ENCODE peak calls at places on chromosomes 2 and 18, in nine cellular contexts. Q is heart left ventricle, B is non-pigmented ciliary epithelial cell, J is HTR-8/SVneo, T is posterior cingulate gyrus, A is RPMI8226, L is astrocyte of the spinal cord, I is AG09309, K is amniotic stem cell. R is an unnamed sample.

GRCh38 chr2:152298754-152299153 is 36.2 kb upstream of the FMNL2 start:
- DNase-seq in T (no peak), J (no peak), K (no peak), A (no peak), L (peak; percentile 32), I (no peak), Q (no peak), B (no peak), R (no peak)

GRCh38 chr2:223041527-223042109 is 10.4 kb upstream of the KCNE4 start:
- DNase-seq in A (no peak), Q (peak; percentile 68), J (peak; percentile 87), B (peak; percentile 84), K (peak; percentile 90), I (peak; percentile 95), L (peak; percentile 96), T (no peak), R (peak; percentile 95)

GRCh38 chr2:50116096-50116495 is 915.8 kb downstream of the NRXN1 start:
- DNase-seq in T (no peak), Q (no peak), J (no peak), L (no peak), K (no peak), A (no peak), B (no peak), I (no peak), R (no peak)

GRCh38 chr2:33108483-33109443 is 162.0 kb downstream of the LTBP1 start:
- DNase-seq in L (peak; percentile 23), K (no peak), T (no peak), B (no peak), Q (peak; percentile 15), J (no peak), I (no peak), A (no peak), R (peak; percentile 67)

GRCh38 chr2:218260742-218261423 is at the start of gene GPBAR1:
- DNase-seq in B (no peak), I (no peak), J (no peak), T (no peak), A (no peak), L (no peak), Q (no peak), K (no peak), R (no peak)

GRCh38 chr2:35228584-35228983 is 1127.0 kb upstream of the CRIM1 start:
- DNase-seq in K (no peak), I (no peak), B (no peak), T (no peak), J (no peak), L (no peak), A (no peak), Q (no peak), R (no peak)

GRCh38 chr2:234453216-234453615 is 43.7 kb downstream of the ARL4C start:
- DNase-seq in K (no peak), L (no peak), T (no peak), I (no peak), Q (no peak), A (peak; percentile 15), J (no peak), B (no peak), R (no peak)

GRCh38 chr2:106816974-106817373 is 69.0 kb downstream of the ST6GAL2 start:
- DNase-seq in A (no peak), J (no peak), T (no peak), B (no peak), K (no peak), Q (peak; percentile 15), I (no peak), L (no peak), R (no peak)

GRCh38 chr18:3907955-3908354 is 458.0 kb downstream of the TGIF1 start:
- DNase-seq in Q (no peak), I (no peak), B (no peak), A (no peak), K (no peak), J (no peak), T (no peak), L (no peak), R (no peak)

GRCh38 chr2:144509548-144510205 is 10.2 kb downstream of the ZEB2 start:
- DNase-seq in Q (no peak), L (peak; percentile 26), B (no peak), I (no peak), J (no peak), K (no peak), A (no peak), T (no peak), R (no peak)

GRCh38 chr2:25098558-25099486 is 56.9 kb downstream of the EFR3B start:
- DNase-seq in L (no peak), A (no peak), K (no peak), I (no peak), T (no peak), B (no peak), J (peak; percentile 19), Q (peak; percentile 76), R (peak; percentile 27)

GRCh38 chr2:29591600-29591999 is 329.8 kb downstream of the ALK start:
- DNase-seq in K (no peak), I (no peak), B (no peak), L (no peak), T (no peak), Q (no peak), A (no peak), J (no peak), R (no peak)

GRCh38 chr2:47488870-47489584 is 86.1 kb downstream of the MSH2 start:
- DNase-seq in A (peak; percentile 18), L (peak; percentile 78), B (peak; percentile 76), I (peak; percentile 63), T (no peak), Q (no peak), K (peak; percentile 1), J (peak; percentile 67), R (peak; percentile 73)

GRCh38 chr18:22348521-22349316 is 69.0 kb downstream of the CTAGE1 start:
- DNase-seq in K (no peak), J (peak; percentile 41), T (no peak), A (no peak), L (peak; percentile 62), Q (peak; percentile 81), I (no peak), B (no peak), R (peak; percentile 18)

GRCh38 chr2:171434671-171434980 is 600 bp downstream of the DCAF17 start:
- DNase-seq in T (peak; percentile 50), J (no peak), B (no peak), K (no peak), Q (no peak), I (no peak), L (no peak), A (no peak), R (no peak)

R was measured in HFFc6.